ENCODE peak calls at places on chromosomes 1 and 21, in four cellular contexts. R is GM12878, N is HepG2, D is K562. Q is an unnamed sample.
A peak's percentile ranks its signal among the peaks of the same experiment; 100 is the strongest.

GRCh38 chr1:227759345-227760300 is 24.4 kb downstream of the SNAP47 start:
- DNase-seq in R (no peak), N (no peak), D (no peak), Q (no peak)

GRCh38 chr1:56146449-56146848 is 432.9 kb downstream of the PLPP3 start:
- DNase-seq in R (no peak), N (no peak), D (no peak), Q (no peak)

GRCh38 chr1:151980287-151981177 is 13.1 kb downstream of the S100A10 start:
- DNase-seq in R (no peak), N (no peak), D (no peak), Q (no peak)

GRCh38 chr1:18079941-18080340 is 27.7 kb upstream of the IGSF21 start:
- DNase-seq in R (no peak), N (no peak), D (no peak), Q (no peak)

GRCh38 chr1:9625761-9626160 is 25.8 kb upstream of the PIK3CD start:
- DNase-seq in R (no peak), N (no peak), D (no peak), Q (no peak)

GRCh38 chr1:79852004-79852403 is 845.5 kb upstream of the ADGRL4 start:
- DNase-seq in R (no peak), N (no peak), D (no peak), Q (no peak)

GRCh38 chr1:234609528-234610042 is 393 bp downstream of the IRF2BP2 start:
- DNase-seq in R (no peak), N (no peak), D (peak; percentile 83), Q (no peak)

GRCh38 chr1:27682351-27682944 is 10.5 kb upstream of the IFI6 start:
- DNase-seq in R (no peak), N (peak; percentile 79), D (no peak), Q (no peak)

GRCh38 chr1:206979379-206980043 is 9.3 kb upstream of the FCAMR start:
- DNase-seq in R (no peak), N (peak; percentile 40), D (peak; percentile 38), Q (peak; percentile 36)

GRCh38 chr1:43619314-43619790 is 30.6 kb upstream of the KDM4A start:
- DNase-seq in R (no peak), N (no peak), D (no peak), Q (no peak)

GRCh38 chr1:228082975-228083870 is 715 bp downstream of the ARF1 start:
- DNase-seq in R (no peak), N (no peak), D (peak; percentile 89), Q (peak; percentile 33)

GRCh38 chr1:87765686-87766085 is 437.0 kb downstream of the LMO4 start:
- DNase-seq in R (no peak), N (no peak), D (no peak), Q (no peak)

GRCh38 chr1:183125279-183125999 is 60.6 kb upstream of the LAMC2 start:
- DNase-seq in R (no peak), N (no peak), D (no peak), Q (no peak)

GRCh38 chr1:203327684-203328457 is 22.6 kb downstream of the BTG2 start:
- DNase-seq in R (no peak), N (no peak), D (peak; percentile 73), Q (peak; percentile 74)

GRCh38 chr1:174696026-174696821 is 248.5 kb downstream of the GPR52 start:
- DNase-seq in R (no peak), N (peak; percentile 33), D (no peak), Q (no peak)

GRCh38 chr21:21387891-21388290 is 389.7 kb downstream of the NCAM2 start:
- DNase-seq in R (no peak), N (no peak), D (no peak), Q (no peak)

GRCh38 chr1:229309684-229310083 is 33.2 kb downstream of the CCSAP start:
- DNase-seq in R (no peak), N (no peak), D (no peak), Q (no peak)

DNA sequence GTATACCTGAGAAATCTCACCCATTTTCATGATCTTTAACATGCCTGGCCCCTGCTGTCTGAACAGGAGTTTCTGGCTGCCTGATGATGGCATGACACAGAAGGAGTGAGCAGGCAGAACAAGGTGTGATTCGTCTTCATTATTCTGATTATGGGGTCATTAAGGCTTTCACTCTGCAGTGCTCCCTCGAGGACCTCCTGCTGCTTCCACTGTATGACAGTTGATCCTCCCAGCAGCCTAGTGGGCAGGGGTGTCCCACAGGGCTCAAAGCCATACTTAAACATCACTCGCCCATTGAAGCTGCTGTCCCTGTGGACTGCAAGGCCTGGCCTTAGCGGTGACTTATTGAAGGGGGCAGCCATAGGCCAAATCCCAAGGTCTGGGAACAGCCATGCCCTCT is 12.7 kb upstream of the PARS2 start:
- DNase-seq in R (no peak), N (no peak), D (no peak), Q (no peak)
- TF ChIP-seq SP1 in R (no peak), N (no peak), D (no peak), Q (no peak)

GRCh38 chr1:26220199-26220912 is 13.6 kb upstream of the CEP85 start:
- DNase-seq in R (no peak), N (no peak), D (no peak), Q (no peak)

GRCh38 chr1:26224606-26225005 is 9.4 kb upstream of the CEP85 start:
- DNase-seq in R (no peak), N (no peak), D (no peak), Q (no peak)

GRCh38 chr1:26221094-26221493 is 12.9 kb upstream of the CEP85 start:
- DNase-seq in R (no peak), N (no peak), D (no peak), Q (no peak)

DNA sequence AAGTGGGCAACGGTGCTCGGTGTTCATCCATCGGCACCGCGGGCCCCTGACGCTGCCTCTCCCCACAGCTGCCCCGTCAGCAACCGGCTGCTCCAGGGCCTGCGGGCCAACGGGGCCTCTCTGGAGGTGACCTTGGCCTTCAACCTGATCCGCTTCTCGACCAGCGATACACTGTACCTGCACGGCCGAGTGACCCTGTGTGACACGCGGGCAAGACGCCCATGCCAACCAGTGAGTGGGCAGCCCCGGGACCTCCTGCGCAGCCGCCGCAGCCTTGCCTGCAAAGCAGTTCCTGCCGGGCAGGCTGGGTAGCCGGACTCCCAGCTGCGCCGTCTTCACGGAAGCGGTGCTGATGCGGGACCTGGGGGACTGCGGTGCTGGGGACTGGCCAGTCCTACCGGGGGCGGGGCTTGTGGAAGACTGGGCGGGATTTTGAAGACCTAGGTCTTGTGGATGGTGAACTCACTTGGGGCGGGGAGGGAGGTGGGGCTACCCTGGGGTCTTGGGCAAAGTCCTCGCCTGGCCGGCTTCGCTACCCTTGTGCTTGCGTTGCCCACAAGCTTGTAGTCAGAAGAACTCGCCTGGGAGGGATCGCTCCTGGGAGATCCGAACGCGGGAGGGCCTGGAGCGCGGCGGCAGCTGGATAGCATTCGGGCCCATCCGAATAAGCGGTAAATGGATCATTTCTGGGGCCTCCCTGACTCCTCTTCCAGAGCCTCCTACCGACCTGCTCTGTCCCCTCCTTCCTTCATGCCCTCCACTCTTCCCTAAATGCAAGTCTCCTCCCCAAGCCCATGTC is 8.8 kb upstream of the CEP85 start:
- DNase-seq in R (no peak), N (peak; percentile 84), D (no peak), Q (no peak)
- TF ChIP-seq BHLHE40 in R (no peak), N (peak; percentile 83), D (no peak), Q (no peak)

DNA sequence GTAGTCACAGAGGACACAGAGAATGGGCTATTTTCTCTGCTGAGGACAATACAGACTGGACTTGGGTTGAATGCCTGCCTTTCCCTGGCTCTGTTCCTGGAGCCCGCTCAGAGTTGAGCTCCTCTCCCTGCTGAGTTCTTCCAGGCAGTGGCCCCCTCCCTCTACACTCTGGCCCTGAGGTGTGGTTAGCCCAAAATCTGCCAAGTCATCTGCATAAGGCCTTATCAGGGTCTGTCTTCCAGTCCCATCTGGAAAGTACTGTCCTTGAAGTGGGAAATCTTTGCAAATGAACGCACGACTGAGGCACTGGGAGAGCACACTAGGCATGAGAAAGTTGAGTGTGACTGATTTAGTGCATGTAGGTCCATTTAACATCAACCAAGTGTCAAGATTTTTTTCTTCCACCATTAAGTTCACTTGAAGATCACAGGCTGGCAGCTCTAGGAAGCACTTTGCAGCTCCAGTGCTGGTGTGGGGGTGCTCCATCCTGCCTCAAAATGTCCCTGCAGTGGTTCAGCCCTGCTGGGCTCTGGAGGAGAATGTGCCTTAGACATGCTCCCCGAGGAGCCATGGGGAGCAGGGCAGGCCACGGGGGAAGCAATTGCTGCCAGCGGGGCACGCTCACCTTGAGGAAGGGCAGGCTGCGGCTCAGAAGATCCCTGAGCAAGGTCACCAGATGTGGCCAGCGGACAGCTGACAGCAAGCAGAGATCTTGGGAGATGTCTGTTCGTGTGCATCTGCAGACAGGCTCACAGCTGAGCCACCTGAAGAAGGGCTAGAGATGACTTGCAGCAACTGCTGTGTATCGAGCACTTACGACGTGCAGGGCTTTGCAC is 41.5 kb downstream of the IER5 start:
- DNase-seq in R (no peak), N (no peak), D (peak; percentile 93), Q (no peak)
- TF ChIP-seq SP1 in R (no peak), N (no peak), D (peak; percentile 62), Q (no peak)

GRCh38 chr1:225482489-225482950 is 54.7 kb upstream of the LBR start:
- DNase-seq in R (no peak), N (no peak), D (no peak), Q (no peak)

GRCh38 chr1:225480825-225481434 is 53.1 kb upstream of the LBR start:
- DNase-seq in R (no peak), N (peak; percentile 36), D (peak; percentile 81), Q (peak; percentile 84)

GRCh38 chr1:225483818-225484656 is 56.2 kb upstream of the LBR start:
- DNase-seq in R (no peak), N (no peak), D (no peak), Q (no peak)

GRCh38 chr1:225479996-225480720 is 52.3 kb upstream of the LBR start:
- DNase-seq in R (no peak), N (no peak), D (no peak), Q (no peak)

DNA sequence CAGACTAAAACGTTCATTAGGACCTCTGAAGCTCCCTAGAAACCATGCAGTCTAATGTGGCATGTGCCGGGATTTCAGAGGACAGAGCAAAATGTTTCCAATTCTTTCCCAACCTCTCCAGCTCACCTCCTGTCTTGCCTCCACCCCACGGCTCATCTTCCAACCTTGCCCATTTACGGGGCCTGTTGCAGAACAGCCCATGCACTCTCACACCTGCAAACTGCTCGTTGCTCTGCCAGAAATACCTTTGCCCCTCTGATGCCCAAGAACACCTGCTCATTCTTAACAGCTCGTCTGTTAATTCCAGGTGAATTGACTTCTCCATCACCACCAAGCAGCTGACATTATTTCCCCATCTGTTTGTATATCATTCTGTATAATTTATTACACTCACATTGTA is 53.9 kb upstream of the LBR start:
- DNase-seq in R (no peak), N (no peak), D (no peak), Q (no peak)
- TF ChIP-seq BHLHE40 in R (no peak), N (no peak), D (no peak), Q (no peak)

DNA sequence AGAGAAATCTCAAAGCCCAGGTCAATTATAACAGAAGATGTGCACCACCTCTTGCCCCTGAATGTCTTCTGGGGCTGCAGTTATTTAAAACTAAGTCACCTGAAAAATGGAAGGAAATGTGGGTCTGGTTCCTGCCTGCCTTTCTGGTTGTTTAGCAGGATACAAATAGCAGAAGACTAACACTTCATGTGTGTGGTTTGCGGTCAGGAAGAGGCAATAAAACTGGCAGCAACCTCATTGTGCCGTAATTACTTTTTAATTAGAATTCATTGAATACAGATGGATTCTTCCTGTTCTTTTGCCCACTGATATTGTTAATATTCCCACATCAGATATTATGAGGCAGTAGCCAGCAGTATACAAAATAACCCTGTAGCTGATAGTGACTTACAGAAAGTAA is 345.7 kb downstream of the ZNF326 start:
- DNase-seq in R (no peak), N (no peak), D (no peak), Q (no peak)
- TF ChIP-seq SP1 in R (no peak), N (no peak), D (no peak), Q (no peak)